ENCODE peak calls at places on chromosomes 7 and 10, in seven cellular contexts. H is IMR-90; U is T-helper 1 cell; S is progenitor cell of endocrine pancreas; L is cardiac muscle cell; F is astrocyte; M is activated CD8-positive, alpha-beta T cell treated with anti-CD3 and anti-CD28 coated beads for 36 hours. G is an unnamed sample.

GRCh38 chr7:108203433-108204002 is 73.4 kb upstream of the LAMB4 start:
- DNase-seq in H (no peak), U (no peak), S (no peak), L (no peak), F (no peak), M (no peak), G (no peak)

GRCh38 chr10:59719374-59719773 is 9.7 kb upstream of the SLC16A9 start:
- DNase-seq in H (no peak), U (no peak), S (no peak), L (no peak), F (no peak), M (no peak), G (no peak)

GRCh38 chr10:104300736-104301292 is 31.8 kb downstream of the GSTO2 start:
- DNase-seq in H (peak), U (no peak), S (no peak), L (peak), F (peak), M (peak), G (no peak)

GRCh38 chr10:125038637-125039036 is 96.7 kb downstream of the ZRANB1 start:
- DNase-seq in H (no peak), U (no peak), S (no peak), L (no peak), F (no peak), M (peak), G (no peak)

GRCh38 chr7:118259115-118259514 is 34.6 kb downstream of the ANKRD7 start:
- DNase-seq in H (no peak), U (no peak), S (no peak), L (peak), F (no peak), M (no peak), G (no peak)

GRCh38 chr7:138978541-138979184 is 2.5 kb downstream of the KIAA1549 start:
- DNase-seq in H (no peak), U (no peak), S (no peak), L (no peak), F (no peak), M (no peak), G (no peak)

GRCh38 chr7:127504715-127505114 is 80.7 kb downstream of the GCC1 start:
- DNase-seq in H (peak), U (no peak), S (no peak), L (peak), F (no peak), M (peak), G (no peak)

GRCh38 chr7:82247814-82248433 is 195.7 kb downstream of the CACNA2D1 start:
- DNase-seq in H (peak), U (no peak), S (no peak), L (peak), F (no peak), M (no peak), G (no peak)

GRCh38 chr7:90597527-90597871 is 1.4 kb downstream of the CDK14 start:
- DNase-seq in H (no peak), U (no peak), S (no peak), L (no peak), F (no peak), M (no peak), G (no peak)

GRCh38 chr10:4024846-4025245 is 239.8 kb upstream of the KLF6 start:
- DNase-seq in H (no peak), U (no peak), S (no peak), L (peak), F (peak), M (no peak), G (no peak)

GRCh38 chr7:144118341-144118740 is 4.6 kb upstream of the OR2A14 start:
- DNase-seq in H (no peak), U (no peak), S (no peak), L (no peak), F (no peak), M (no peak), G (no peak)

GRCh38 chr10:593901-594457 is 95.5 kb downstream of the DIP2C start:
- DNase-seq in H (peak), U (no peak), S (no peak), L (peak), F (peak), M (no peak), G (no peak)

GRCh38 chr10:103114876-103115275 is 78.2 kb downstream of the NT5C2 start:
- DNase-seq in H (no peak), U (no peak), S (no peak), L (no peak), F (no peak), M (no peak), G (no peak)

GRCh38 chr10:59891349-59891748 is 15.0 kb downstream of the CCDC6 start:
- DNase-seq in H (no peak), U (no peak), S (no peak), L (no peak), F (no peak), M (no peak), G (no peak)

GRCh38 chr10:78417425-78418370 is 384.0 kb downstream of the RPS24 start:
- DNase-seq in H (no peak), U (no peak), S (no peak), L (no peak), F (no peak), M (no peak), G (no peak)

GRCh38 chr7:134873253-134873652 is 93.8 kb downstream of the CALD1 start:
- DNase-seq in H (peak), U (no peak), S (no peak), L (peak), F (no peak), M (no peak), G (no peak)

GRCh38 chr10:73899401-73899780 is 11.5 kb upstream of the PLAU start:
- DNase-seq in H (peak), U (no peak), S (no peak), L (peak), F (peak), M (no peak), G (no peak)

GRCh38 chr10:26776258-26776657 is 78.8 kb downstream of the PDSS1 start:
- DNase-seq in H (no peak), U (no peak), S (no peak), L (no peak), F (peak), M (no peak), G (no peak)

GRCh38 chr7:36863901-36864701 is 139.8 kb upstream of the AOAH start:
- DNase-seq in H (no peak), U (no peak), S (no peak), L (peak), F (peak), M (peak), G (no peak)

GRCh38 chr10:102813734-102814455 is 23.3 kb downstream of the CYP17A1 start:
- DNase-seq in H (peak), U (no peak), S (no peak), L (peak), F (peak), M (no peak), G (no peak)

G was measured in neuronal stem cell.